ENCODE peak calls at places on chromosome 16, in four cellular contexts. P is tibial nerve, N is HAP-1, V is hepatocyte. U is an unnamed sample.

GRCh38 chr16:86598607-86599318 is 20.4 kb downstream of the FOXL1 start:
- DNase-seq in N (no peak), P (no peak), V (no peak), U (no peak)

GRCh38 chr16:11407047-11407982 is 62.1 kb downstream of the RMI2 start:
- DNase-seq in V (peak; percentile 79), P (peak; percentile 53), N (peak; percentile 59), U (peak; percentile 72)

GRCh38 chr16:21314339-21314738 is 36.2 kb upstream of the CRYM start:
- DNase-seq in P (no peak), V (no peak), N (no peak), U (no peak)

GRCh38 chr16:9049241-9049640 is 42.2 kb upstream of the HAPSTR1 start:
- DNase-seq in V (no peak), N (no peak), P (no peak), U (no peak)

GRCh38 chr16:71937868-71938510 is 42.7 kb downstream of the IST1 start:
- DNase-seq in N (no peak), V (no peak), P (no peak), U (no peak)

GRCh38 chr16:70777973-70778406 is 23.0 kb downstream of the VAC14 start:
- DNase-seq in N (no peak), V (no peak), P (no peak), U (no peak)

GRCh38 chr16:27426423-27427408 is 24.7 kb downstream of the IL21R start:
- DNase-seq in N (no peak), V (no peak), P (no peak), U (peak; percentile 27)

GRCh38 chr16:24598777-24599437 is 59.5 kb downstream of the RBBP6 start:
- DNase-seq in V (no peak), N (no peak), P (no peak), U (no peak)

GRCh38 chr16:5580320-5580719 is 482.7 kb upstream of the EEF2KMT start:
- DNase-seq in V (no peak), P (no peak), N (no peak), U (no peak)

GRCh38 chr16:22098538-22099255 is 6.4 kb downstream of the VWA3A start:
- DNase-seq in V (peak; percentile 60), P (no peak), N (peak; percentile 76), U (peak; percentile 42)

GRCh38 chr16:19559242-19559910 is 3.9 kb downstream of the VPS35L start:
- DNase-seq in N (peak; percentile 48), V (peak; percentile 78), P (no peak), U (no peak)

GRCh38 chr16:71564377-71564967 is 12.4 kb downstream of the TAT start:
- DNase-seq in N (no peak), P (peak; percentile 79), V (no peak), U (no peak)

GRCh38 chr16:85286970-85287814 is 174.9 kb upstream of the CIBAR2 start:
- DNase-seq in V (no peak), N (no peak), P (peak; percentile 37), U (no peak)

GRCh38 chr16:56350491-56351405 is 74.6 kb downstream of the AMFR start:
- DNase-seq in N (no peak), V (no peak), P (no peak), U (no peak)

GRCh38 chr16:31138621-31139578 is 3.4 kb upstream of the PRSS8 start:
- DNase-seq in N (no peak), V (peak; percentile 82), P (no peak), U (no peak)

GRCh38 chr16:60392380-60392779 is 1643.9 kb downstream of the CDH8 start:
- DNase-seq in V (no peak), N (no peak), P (no peak), U (no peak)

GRCh38 chr16:3467920-3468319 is 24.4 kb downstream of the NAA60 start:
- DNase-seq in P (no peak), N (no peak), V (no peak), U (no peak)

GRCh38 chr16:67415872-67416793 is at the start of gene ZDHHC1:
- DNase-seq in V (peak; percentile 88), N (peak; percentile 35), P (no peak), U (no peak)

GRCh38 chr16:4800290-4801041 is 2.0 kb downstream of the ROGDI start:
- DNase-seq in P (no peak), N (no peak), V (no peak), U (no peak)

GRCh38 chr16:70018254-70018653 is 67.1 kb downstream of the CLEC18A start:
- DNase-seq in V (peak; percentile 29), N (peak; percentile 6), P (no peak), U (peak; percentile 9)

GRCh38 chr16:5064915-5065314 is 841 bp downstream of the C16orf89 start:
- DNase-seq in P (no peak), V (no peak), N (no peak), U (no peak)

GRCh38 chr16:1550061-1550460 is 16.6 kb downstream of the TMEM204 start:
- DNase-seq in N (no peak), P (no peak), V (no peak), U (no peak)

GRCh38 chr16:1548727-1549126 is 15.3 kb downstream of the TMEM204 start:
- DNase-seq in P (no peak), N (no peak), V (no peak), U (no peak)

GRCh38 chr16:1546430-1546829 is 13.0 kb downstream of the TMEM204 start:
- DNase-seq in N (no peak), P (no peak), V (no peak), U (no peak)

GRCh38 chr16:1550696-1551095 is 17.2 kb downstream of the TMEM204 start:
- DNase-seq in P (no peak), V (no peak), N (no peak), U (no peak)

GRCh38 chr16:1548234-1548633 is 14.8 kb downstream of the TMEM204 start:
- DNase-seq in N (no peak), P (no peak), V (no peak), U (no peak)
- H3K4me1 ChIP-seq in N (no peaks in the 10 kb centered on the region), P (peaks cover 74% of the 10 kb centered on the region), V (peaks cover 3% of the 10 kb centered on the region), U (peaks cover 2% of the 10 kb centered on the region)

DNA sequence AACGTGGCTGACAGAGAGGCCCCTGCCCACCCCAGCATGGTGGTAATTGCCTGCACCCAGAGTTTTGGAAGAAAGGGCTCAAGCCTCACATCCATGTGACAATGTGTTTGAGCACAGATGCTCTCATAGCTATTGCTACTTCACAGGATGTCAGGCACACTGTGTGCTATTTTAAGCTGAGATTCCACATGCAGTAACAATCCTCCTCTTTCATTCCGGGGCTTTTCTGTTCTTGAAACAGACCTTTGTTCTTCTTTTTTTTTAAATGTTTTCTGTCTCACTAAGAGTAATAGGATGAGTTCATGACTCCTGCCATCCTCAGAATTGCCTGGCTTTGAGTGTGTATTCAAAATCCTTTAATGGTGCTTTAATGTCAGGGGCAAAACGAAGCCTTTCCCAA is 198.9 kb downstream of the ABCC12 start:
- DNase-seq in N (no peak), V (no peak), P (no peak), U (no peak)
- H3K4me1 ChIP-seq in N (no peaks in the 10 kb centered on the region), V (no peaks in the 10 kb centered on the region), P (no peaks in the 10 kb centered on the region), U (no peaks in the 10 kb centered on the region)

GRCh38 chr16:75120253-75120652 is 3.7 kb upstream of the LDHD start:
- DNase-seq in P (no peak), V (no peak), N (no peak), U (no peak)

GRCh38 chr16:75116911-75117245 is 298 bp upstream of the LDHD start:
- DNase-seq in N (peak; percentile 31), V (no peak), P (no peak), U (no peak)

GRCh38 chr16:75122609-75123008 is 6.0 kb upstream of the LDHD start:
- DNase-seq in N (no peak), P (no peak), V (no peak), U (no peak)

GRCh38 chr16:75118943-75119539 is 2.5 kb upstream of the LDHD start:
- DNase-seq in P (no peak), N (no peak), V (no peak), U (no peak)

GRCh38 chr16:75121949-75122568 is 5.5 kb upstream of the LDHD start:
- DNase-seq in P (no peak), V (peak; percentile 64), N (no peak), U (no peak)
- H3K4me1 ChIP-seq in P (peaks cover under 1% of the 10 kb centered on the region), V (no peaks in the 10 kb centered on the region), N (peaks cover under 1% of the 10 kb centered on the region), U (peaks cover 3% of the 10 kb centered on the region)

GRCh38 chr16:58123896-58124600 is 5.1 kb downstream of the CFAP20 start:
- DNase-seq in P (no peak), N (no peak), V (no peak), U (no peak)

GRCh38 chr16:58118801-58119508 is 10.2 kb downstream of the CFAP20 start:
- DNase-seq in N (no peak), P (no peak), V (no peak), U (no peak)

GRCh38 chr16:58120216-58120615 is 9.0 kb downstream of the CFAP20 start:
- DNase-seq in N (no peak), V (no peak), P (no peak), U (no peak)

GRCh38 chr16:58119509-58119845 is 9.7 kb downstream of the CFAP20 start:
- DNase-seq in P (no peak), V (no peak), N (no peak), U (no peak)

DNA sequence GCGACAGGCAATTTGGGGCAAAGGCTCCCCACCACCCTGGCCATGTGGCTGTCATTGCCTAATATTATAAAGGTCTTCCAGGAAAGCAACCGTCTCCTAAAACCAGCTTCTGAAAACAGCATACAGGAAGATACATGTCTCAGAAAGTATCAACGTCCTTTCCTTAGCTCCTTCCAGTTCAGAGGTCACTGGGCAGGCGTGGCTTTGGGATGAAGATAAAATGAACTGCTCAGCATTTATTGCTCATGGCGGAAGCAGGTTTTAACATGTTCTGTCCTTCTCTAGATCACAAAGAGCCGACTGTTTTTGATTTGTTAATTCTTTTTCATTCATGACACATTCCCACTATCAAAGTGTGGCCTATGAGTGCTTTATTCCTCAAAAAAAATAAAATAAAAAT is 8.0 kb downstream of the CFAP20 start:
- DNase-seq in V (no peak), P (no peak), N (no peak), U (no peak)
- H3K4me1 ChIP-seq in V (peaks cover 39% of the 10 kb centered on the region), P (peaks cover 96% of the 10 kb centered on the region), N (peaks cover 25% of the 10 kb centered on the region), U (peaks cover 1% of the 10 kb centered on the region)

U was measured in NT2/D1.